ENCODE peak calls at places on chromosomes 3 and 15, in nine cellular contexts. One of them, this sample, is unnamed.

GRCh38 chr15:82100116-82100795 is 54.4 kb upstream of the MEX3B start:
- DNase-seq in tibial nerve: no peak
- DNase-seq in cardiac fibroblast: no peak
- DNase-seq in spleen: no peak
- DNase-seq in AG10803: peak; percentile 71
- DNase-seq in prostate gland: no peak
- DNase-seq in cardiac muscle cell: peak; percentile 39
- DNase-seq in heart left ventricle: no peak
- DNase-seq in lung: no peak
- DNase-seq in this sample: peak; percentile 65

GRCh38 chr3:126542340-126543241 is 16.1 kb downstream of the C3orf22 start:
- DNase-seq in tibial nerve: no peak
- DNase-seq in cardiac fibroblast: no peak
- DNase-seq in spleen: peak; percentile 74
- DNase-seq in AG10803: no peak
- DNase-seq in prostate gland: no peak
- DNase-seq in cardiac muscle cell: no peak
- DNase-seq in heart left ventricle: peak; percentile 5
- DNase-seq in lung: no peak
- DNase-seq in this sample: no peak

GRCh38 chr3:47422743-47423142 is 41.9 kb downstream of the PTPN23 start:
- DNase-seq in tibial nerve: no peak
- DNase-seq in cardiac fibroblast: no peak
- DNase-seq in spleen: peak; percentile 47
- DNase-seq in AG10803: no peak
- DNase-seq in prostate gland: no peak
- DNase-seq in cardiac muscle cell: no peak
- DNase-seq in heart left ventricle: no peak
- DNase-seq in lung: no peak
- DNase-seq in this sample: no peak

GRCh38 chr3:77815467-77815866 is 775.6 kb downstream of the ROBO2 start:
- DNase-seq in tibial nerve: no peak
- DNase-seq in cardiac fibroblast: no peak
- DNase-seq in spleen: no peak
- DNase-seq in AG10803: no peak
- DNase-seq in prostate gland: no peak
- DNase-seq in cardiac muscle cell: peak; percentile 28
- DNase-seq in heart left ventricle: no peak
- DNase-seq in lung: no peak
- DNase-seq in this sample: no peak

GRCh38 chr3:77690284-77690869 is 650.5 kb downstream of the ROBO2 start:
- DNase-seq in tibial nerve: no peak
- DNase-seq in cardiac fibroblast: no peak
- DNase-seq in spleen: no peak
- DNase-seq in AG10803: no peak
- DNase-seq in prostate gland: no peak
- DNase-seq in cardiac muscle cell: no peak
- DNase-seq in heart left ventricle: no peak
- DNase-seq in lung: no peak
- DNase-seq in this sample: no peak

GRCh38 chr15:25655168-25655956 is 207.8 kb downstream of the ATP10A start:
- DNase-seq in tibial nerve: no peak
- DNase-seq in cardiac fibroblast: no peak
- DNase-seq in spleen: no peak
- DNase-seq in AG10803: no peak
- DNase-seq in prostate gland: no peak
- DNase-seq in cardiac muscle cell: no peak
- DNase-seq in heart left ventricle: no peak
- DNase-seq in lung: no peak
- DNase-seq in this sample: no peak

GRCh38 chr15:73924258-73924921 is 1.9 kb upstream of the LOXL1 start:
- DNase-seq in tibial nerve: no peak
- DNase-seq in cardiac fibroblast: peak; percentile 90
- DNase-seq in spleen: peak; percentile 71
- DNase-seq in AG10803: peak; percentile 84
- DNase-seq in prostate gland: peak; percentile 36
- DNase-seq in cardiac muscle cell: no peak
- DNase-seq in heart left ventricle: no peak
- DNase-seq in lung: no peak
- DNase-seq in this sample: peak; percentile 92

GRCh38 chr15:25088261-25088790 is 133.5 kb downstream of the SNRPN start:
- DNase-seq in tibial nerve: no peak
- DNase-seq in cardiac fibroblast: no peak
- DNase-seq in spleen: peak; percentile 52
- DNase-seq in AG10803: no peak
- DNase-seq in prostate gland: no peak
- DNase-seq in cardiac muscle cell: no peak
- DNase-seq in heart left ventricle: no peak
- DNase-seq in lung: no peak
- DNase-seq in this sample: no peak

GRCh38 chr15:78393137-78393536 is 44.9 kb upstream of the IREB2 start:
- DNase-seq in tibial nerve: no peak
- DNase-seq in cardiac fibroblast: no peak
- DNase-seq in spleen: no peak
- DNase-seq in AG10803: no peak
- DNase-seq in prostate gland: no peak
- DNase-seq in cardiac muscle cell: no peak
- DNase-seq in heart left ventricle: no peak
- DNase-seq in lung: no peak
- DNase-seq in this sample: no peak

GRCh38 chr3:102163039-102163817 is 271.6 kb upstream of the ZPLD1 start:
- DNase-seq in tibial nerve: peak; percentile 55
- DNase-seq in cardiac fibroblast: peak; percentile 91
- DNase-seq in spleen: no peak
- DNase-seq in AG10803: peak; percentile 65
- DNase-seq in prostate gland: no peak
- DNase-seq in cardiac muscle cell: peak; percentile 3
- DNase-seq in heart left ventricle: peak; percentile 15
- DNase-seq in lung: no peak
- DNase-seq in this sample: peak; percentile 93

GRCh38 chr3:80283783-80284182 is 516.0 kb upstream of the ROBO1 start:
- DNase-seq in tibial nerve: no peak
- DNase-seq in cardiac fibroblast: no peak
- DNase-seq in spleen: no peak
- DNase-seq in AG10803: no peak
- DNase-seq in prostate gland: no peak
- DNase-seq in cardiac muscle cell: no peak
- DNase-seq in heart left ventricle: no peak
- DNase-seq in lung: no peak
- DNase-seq in this sample: no peak

GRCh38 chr3:131812433-131812832 is 222.4 kb downstream of the CPNE4 start:
- DNase-seq in tibial nerve: no peak
- DNase-seq in cardiac fibroblast: peak; percentile 7
- DNase-seq in spleen: no peak
- DNase-seq in AG10803: peak; percentile 31
- DNase-seq in prostate gland: no peak
- DNase-seq in cardiac muscle cell: no peak
- DNase-seq in heart left ventricle: no peak
- DNase-seq in lung: no peak
- DNase-seq in this sample: peak; percentile 4

GRCh38 chr3:115165266-115165665 is 18.2 kb upstream of the ZBTB20 start:
- DNase-seq in tibial nerve: no peak
- DNase-seq in cardiac fibroblast: no peak
- DNase-seq in spleen: no peak
- DNase-seq in AG10803: no peak
- DNase-seq in prostate gland: no peak
- DNase-seq in cardiac muscle cell: no peak
- DNase-seq in heart left ventricle: no peak
- DNase-seq in lung: no peak
- DNase-seq in this sample: no peak

GRCh38 chr15:59165726-59166125 is 40.9 kb upstream of the LDHAL6B start:
- DNase-seq in tibial nerve: no peak
- DNase-seq in cardiac fibroblast: no peak
- DNase-seq in spleen: no peak
- DNase-seq in AG10803: peak; percentile 53
- DNase-seq in prostate gland: peak; percentile 77
- DNase-seq in cardiac muscle cell: no peak
- DNase-seq in heart left ventricle: no peak
- DNase-seq in lung: no peak
- DNase-seq in this sample: peak; percentile 57

DNA sequence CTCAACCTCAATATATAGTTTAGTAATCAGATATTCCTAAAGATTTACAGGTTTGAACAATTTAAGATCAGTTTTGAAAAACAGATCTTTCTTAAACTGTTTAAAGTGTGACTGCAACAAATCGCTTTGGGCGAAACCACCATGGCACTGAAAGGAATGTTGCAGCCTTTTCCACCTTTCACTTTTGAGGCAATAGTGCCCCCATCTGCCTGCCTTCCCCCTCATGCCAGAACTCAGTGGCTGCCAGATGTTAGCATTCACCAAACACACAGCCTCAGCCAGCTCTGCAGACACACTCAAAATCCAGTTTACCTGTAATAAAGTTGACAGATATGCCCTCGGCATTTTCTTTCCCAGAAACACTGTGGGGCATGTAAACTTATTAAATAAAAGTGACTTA is 3.3 kb downstream of the LYSMD4 start:
- DNase-seq in tibial nerve: peak; percentile 45
- DNase-seq in cardiac fibroblast: peak; percentile 57
- DNase-seq in spleen: no peak
- DNase-seq in AG10803: peak; percentile 67
- DNase-seq in prostate gland: peak; percentile 61
- DNase-seq in cardiac muscle cell: peak; percentile 56
- DNase-seq in heart left ventricle: peak; percentile 62
- DNase-seq in lung: no peak
- DNase-seq in this sample: peak; percentile 72
- TF ChIP-seq CTCF in tibial nerve: no peak
- TF ChIP-seq CTCF in cardiac fibroblast: peak; percentile 33
- TF ChIP-seq CTCF in spleen: peak; percentile 19
- TF ChIP-seq CTCF in AG10803: peak; percentile 64
- TF ChIP-seq CTCF in prostate gland: no peak
- TF ChIP-seq CTCF in cardiac muscle cell: peak; percentile 60
- TF ChIP-seq CTCF in heart left ventricle: peak; percentile 32
- TF ChIP-seq CTCF in lung: peak; percentile 51
- TF ChIP-seq CTCF in this sample: peak; percentile 71

GRCh38 chr3:157347577-157348303 is 88.9 kb upstream of the PTX3 start:
- DNase-seq in tibial nerve: no peak
- DNase-seq in cardiac fibroblast: peak; percentile 92
- DNase-seq in spleen: no peak
- DNase-seq in AG10803: no peak
- DNase-seq in prostate gland: no peak
- DNase-seq in cardiac muscle cell: no peak
- DNase-seq in heart left ventricle: no peak
- DNase-seq in lung: no peak
- DNase-seq in this sample: peak; percentile 24
- TF ChIP-seq CTCF in tibial nerve: no peak
- TF ChIP-seq CTCF in cardiac fibroblast: peak; percentile 48
- TF ChIP-seq CTCF in spleen: no peak
- TF ChIP-seq CTCF in AG10803: peak; percentile 25
- TF ChIP-seq CTCF in prostate gland: no peak
- TF ChIP-seq CTCF in cardiac muscle cell: peak; percentile 63
- TF ChIP-seq CTCF in heart left ventricle: no peak
- TF ChIP-seq CTCF in lung: no peak
- TF ChIP-seq CTCF in this sample: peak; percentile 51

DNA sequence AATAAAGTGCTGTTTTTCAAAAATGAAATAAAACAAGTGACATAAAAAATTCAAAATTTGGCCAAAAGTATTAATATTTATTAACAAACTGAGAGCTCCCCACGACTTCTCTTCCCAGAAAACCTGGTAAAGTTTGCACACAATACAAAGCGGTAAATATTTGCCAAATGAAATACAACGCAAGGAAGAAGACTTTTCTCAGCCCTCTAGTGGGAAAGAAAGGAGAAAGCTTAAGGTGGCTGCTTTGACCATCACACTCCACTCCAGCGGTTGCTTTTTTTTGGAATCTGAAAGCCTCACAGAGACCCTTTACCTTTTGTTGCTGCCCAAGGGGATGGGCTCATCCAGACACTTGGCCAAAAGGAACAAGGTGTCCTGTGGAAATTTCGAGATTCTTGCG is 1.1 kb upstream of the GK5 start:
- DNase-seq in tibial nerve: no peak
- DNase-seq in cardiac fibroblast: no peak
- DNase-seq in spleen: no peak
- DNase-seq in AG10803: no peak
- DNase-seq in prostate gland: no peak
- DNase-seq in cardiac muscle cell: no peak
- DNase-seq in heart left ventricle: no peak
- DNase-seq in lung: no peak
- DNase-seq in this sample: peak; percentile 32
- TF ChIP-seq CTCF in tibial nerve: no peak
- TF ChIP-seq CTCF in cardiac fibroblast: no peak
- TF ChIP-seq CTCF in spleen: no peak
- TF ChIP-seq CTCF in AG10803: peak; percentile 27
- TF ChIP-seq CTCF in prostate gland: no peak
- TF ChIP-seq CTCF in cardiac muscle cell: peak; percentile 39
- TF ChIP-seq CTCF in heart left ventricle: no peak
- TF ChIP-seq CTCF in lung: no peak
- TF ChIP-seq CTCF in this sample: peak; percentile 41

DNA sequence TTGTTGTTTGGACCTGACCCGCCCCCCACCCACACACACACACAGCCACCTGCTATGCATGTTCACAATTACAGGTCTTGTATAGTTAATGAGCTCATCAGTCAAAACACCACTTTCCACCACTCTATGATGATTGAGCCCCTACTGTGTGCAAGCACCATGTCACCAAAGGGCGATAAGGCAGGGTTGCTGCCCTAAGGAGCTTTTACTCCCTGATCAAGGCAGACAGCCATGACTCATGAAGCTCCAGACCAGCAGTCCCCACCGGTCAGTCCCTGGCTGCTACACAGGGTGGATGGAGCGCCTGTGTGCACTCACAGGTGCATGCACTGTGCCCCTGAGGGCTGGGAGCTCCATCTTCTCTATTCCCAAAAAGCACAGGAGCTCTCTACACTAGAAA is 270.6 kb downstream of the CLSTN2 start:
- DNase-seq in tibial nerve: no peak
- DNase-seq in cardiac fibroblast: no peak
- DNase-seq in spleen: no peak
- DNase-seq in AG10803: no peak
- DNase-seq in prostate gland: no peak
- DNase-seq in cardiac muscle cell: no peak
- DNase-seq in heart left ventricle: no peak
- DNase-seq in lung: no peak
- DNase-seq in this sample: no peak
- TF ChIP-seq CTCF in tibial nerve: no peak
- TF ChIP-seq CTCF in cardiac fibroblast: no peak
- TF ChIP-seq CTCF in spleen: no peak
- TF ChIP-seq CTCF in AG10803: no peak
- TF ChIP-seq CTCF in prostate gland: no peak
- TF ChIP-seq CTCF in cardiac muscle cell: no peak
- TF ChIP-seq CTCF in heart left ventricle: no peak
- TF ChIP-seq CTCF in lung: no peak
- TF ChIP-seq CTCF in this sample: no peak

GRCh38 chr15:48877630-48878595 is at the start of gene EID1:
- DNase-seq in tibial nerve: peak; percentile 89
- DNase-seq in cardiac fibroblast: peak; percentile 97
- DNase-seq in spleen: peak; percentile 98
- DNase-seq in AG10803: peak; percentile 94
- DNase-seq in prostate gland: peak; percentile 89
- DNase-seq in cardiac muscle cell: peak; percentile 95
- DNase-seq in heart left ventricle: peak; percentile 91
- DNase-seq in lung: peak; percentile 92
- DNase-seq in this sample: peak; percentile 98
- TF ChIP-seq CTCF in tibial nerve: no peak
- TF ChIP-seq CTCF in cardiac fibroblast: no peak
- TF ChIP-seq CTCF in spleen: no peak
- TF ChIP-seq CTCF in AG10803: no peak
- TF ChIP-seq CTCF in prostate gland: no peak
- TF ChIP-seq CTCF in cardiac muscle cell: no peak
- TF ChIP-seq CTCF in heart left ventricle: no peak
- TF ChIP-seq CTCF in lung: no peak
- TF ChIP-seq CTCF in this sample: no peak

This sample was measured in choroid plexus epithelial cell.